ENCODE peak calls at places on chromosomes 2 and 18, in five cellular contexts. I is thoracic aorta, O is right cardiac atrium, W is Peyer's patch, P is OCI-LY7. Q is an unnamed sample. For H3K4me1, the result is how much of the 10 kb centered on the place peaks cover.

GRCh38 chr18:50447102-50447501 is 72.3 kb downstream of the SKA1 start:
- DNase-seq in O (no peak), P (no peak), I (no peak), W (no peak), Q (no peak)

GRCh38 chr18:70578480-70578879 is 289.6 kb downstream of the SOCS6 start:
- DNase-seq in W (no peak), P (no peak), O (peak), I (no peak), Q (no peak)

GRCh38 chr2:68127358-68128242 is 30.1 kb upstream of the PNO1 start:
- DNase-seq in P (peak), W (no peak), O (no peak), I (no peak), Q (no peak)

GRCh38 chr2:85258194-85258605 is 69.6 kb downstream of the TGOLN2 start:
- DNase-seq in W (no peak), I (no peak), P (no peak), O (no peak), Q (no peak)

GRCh38 chr2:239288237-239288636 is 112.6 kb downstream of the HDAC4 start:
- DNase-seq in I (no peak), O (no peak), P (no peak), W (no peak), Q (no peak)

GRCh38 chr2:203758841-203759691 is 52.6 kb downstream of the CD28 start:
- DNase-seq in P (no peak), W (no peak), I (no peak), O (no peak), Q (no peak)

GRCh38 chr2:51953931-51954330 is 922.0 kb upstream of the NRXN1 start:
- DNase-seq in W (no peak), P (no peak), I (no peak), O (no peak), Q (no peak)

GRCh38 chr2:230711224-230711623 is 1.4 kb upstream of the CAB39 start:
- DNase-seq in W (no peak), O (peak), I (no peak), P (no peak), Q (no peak)

GRCh38 chr2:134845719-134846118 is 7.3 kb downstream of the ACMSD start:
- DNase-seq in W (no peak), I (no peak), P (no peak), O (no peak), Q (no peak)

GRCh38 chr2:109013046-109013445 is 24.0 kb upstream of the EDAR start:
- DNase-seq in P (no peak), O (no peak), I (no peak), W (no peak), Q (no peak)

GRCh38 chr2:165827219-165827920 is 33.3 kb upstream of the GALNT3 start:
- DNase-seq in P (no peak), I (no peak), O (no peak), W (no peak), Q (no peak)

GRCh38 chr2:239018291-239019192 is 170.7 kb downstream of the TWIST2 start:
- DNase-seq in P (no peak), W (peak), O (no peak), I (no peak), Q (no peak)

DNA sequence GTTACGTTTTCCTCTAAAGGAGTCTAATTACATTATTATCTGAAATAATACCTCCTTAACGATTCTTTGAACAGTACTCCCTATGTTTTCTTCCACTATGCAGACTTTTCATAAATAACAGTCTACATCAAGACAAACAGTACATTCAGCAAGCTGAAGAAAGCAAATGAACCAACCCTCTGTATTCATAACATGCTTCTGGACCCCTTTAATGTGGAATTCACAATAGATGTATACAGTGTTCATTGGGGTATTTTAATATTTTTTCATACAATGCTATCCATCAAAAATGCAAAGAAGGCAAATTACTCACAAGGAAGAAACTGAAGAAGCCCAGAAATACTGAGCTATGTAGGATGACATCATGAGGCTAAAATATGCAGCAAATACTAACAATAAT is 408.5 kb downstream of the MTX2 start:
- DNase-seq in P (no peak), O (no peak), W (no peak), I (no peak), Q (no peak)
- H3K4me1 ChIP-seq in P (under half), O (under half), W (under half), I (under half), Q (under half)

DNA sequence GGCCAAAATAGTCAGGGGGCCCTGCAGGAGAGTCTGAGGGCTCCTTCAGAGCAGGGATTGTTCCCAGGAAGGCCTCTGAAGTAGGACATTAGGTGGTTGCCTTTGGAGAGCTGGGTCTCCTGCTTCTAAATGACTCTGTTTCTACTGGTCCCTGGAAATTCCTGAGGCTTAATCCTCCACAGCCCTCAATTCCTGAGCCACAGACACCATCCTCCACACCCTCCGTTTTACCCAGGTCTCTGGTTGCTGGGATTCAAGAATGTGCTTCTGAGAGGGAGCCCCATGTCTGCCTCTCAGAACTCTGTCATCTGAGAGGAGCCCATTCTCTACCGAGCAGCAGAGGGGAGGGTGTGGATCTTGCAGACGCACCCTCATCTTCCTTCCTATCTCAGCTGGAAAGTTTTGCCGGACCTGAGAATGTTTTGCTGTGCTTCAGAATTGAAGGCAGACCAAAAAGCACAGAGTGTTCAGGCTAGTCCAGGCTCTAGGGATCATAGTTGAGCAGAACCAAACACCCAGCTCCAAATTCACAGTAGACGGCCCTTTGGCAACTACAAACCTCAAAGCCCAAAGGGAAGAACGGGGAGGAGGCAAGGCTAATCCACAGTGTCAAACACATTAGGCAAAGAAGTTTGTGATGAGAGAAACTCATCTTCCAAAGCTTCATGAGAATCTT is 8.1 kb downstream of the VIT start:
- DNase-seq in O (peak), I (no peak), P (no peak), W (no peak), Q (no peak)
- H3K27ac ChIP-seq in O (peak), I (no peak), P (no peak), W (no peak), Q (no peak)

DNA sequence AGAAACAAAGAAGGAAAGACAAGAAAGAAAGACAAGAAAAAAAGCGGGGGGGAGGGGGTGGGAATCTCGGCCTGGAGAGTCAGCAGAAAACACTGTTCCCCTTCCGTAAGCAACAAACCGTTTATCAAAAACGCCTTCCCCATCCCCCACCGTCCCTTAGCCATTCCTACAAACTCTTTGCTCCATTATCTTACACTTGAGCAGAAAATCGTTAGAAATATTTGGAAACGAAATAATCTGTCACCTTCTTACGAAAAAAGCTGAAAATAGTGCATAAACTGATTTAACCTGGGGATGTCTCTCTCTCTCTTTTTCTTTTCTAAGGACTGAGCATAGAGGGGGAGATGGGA is 3.2 kb downstream of the PTGR3 start:
- DNase-seq in W (no peak), I (no peak), O (no peak), P (no peak), Q (no peak)
- H3K4me1 ChIP-seq in W (under half), I (half or more), O (under half), P (under half), Q (under half)

DNA sequence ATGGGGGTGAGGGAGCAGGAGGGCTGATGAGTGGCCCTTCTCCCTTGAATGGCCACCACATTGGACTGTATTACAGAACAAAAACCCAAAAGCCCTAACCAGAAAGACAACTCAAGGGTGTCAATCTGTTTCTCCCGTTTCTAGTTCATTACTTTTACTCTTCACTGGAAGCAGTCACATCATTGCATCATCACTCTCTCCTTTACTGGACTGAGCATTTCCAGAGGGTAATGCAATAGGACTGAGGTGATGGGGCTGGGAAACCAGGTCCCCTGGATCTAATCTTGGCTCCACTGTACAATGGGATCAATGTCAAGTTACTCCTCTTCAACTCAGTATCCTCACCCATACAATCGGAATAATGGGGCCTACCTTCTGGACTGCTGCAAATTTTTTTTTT is 56.1 kb downstream of the BCL2 start:
- DNase-seq in P (no peak), W (no peak), I (no peak), O (no peak), Q (no peak)
- H3K27ac ChIP-seq in P (no peak), W (no peak), I (peak), O (peak), Q (no peak)

DNA sequence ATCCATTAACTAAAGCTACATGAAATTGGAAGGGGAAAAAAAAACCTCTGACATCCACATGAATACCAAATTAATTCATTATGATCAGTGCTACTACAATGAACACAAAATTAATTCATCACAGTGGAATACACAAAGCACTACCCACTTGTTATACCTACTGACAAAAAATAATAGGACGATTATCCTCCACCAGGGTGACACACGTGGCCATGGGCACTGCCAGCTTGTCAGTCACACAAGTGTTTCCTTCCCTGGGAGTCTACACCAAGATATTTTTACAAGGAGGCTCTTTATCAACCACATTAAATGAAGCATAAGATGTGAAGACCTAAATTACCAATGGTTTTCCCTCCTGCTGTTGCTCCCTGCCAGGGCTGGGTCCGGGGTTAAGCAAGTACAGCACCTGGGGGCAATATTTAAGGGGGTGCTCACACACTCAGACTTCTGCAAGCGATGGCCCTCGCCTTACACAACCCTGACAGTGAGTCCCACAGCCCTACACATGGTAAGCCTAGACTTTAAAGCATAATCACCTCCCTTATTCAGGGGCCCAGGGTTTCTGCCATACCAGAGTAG is 90.1 kb downstream of the TCF4 start:
- DNase-seq in P (no peak), W (no peak), I (no peak), O (no peak), Q (no peak)
- H3K4me1 ChIP-seq in P (under half), W (under half), I (under half), O (under half), Q (under half)

DNA sequence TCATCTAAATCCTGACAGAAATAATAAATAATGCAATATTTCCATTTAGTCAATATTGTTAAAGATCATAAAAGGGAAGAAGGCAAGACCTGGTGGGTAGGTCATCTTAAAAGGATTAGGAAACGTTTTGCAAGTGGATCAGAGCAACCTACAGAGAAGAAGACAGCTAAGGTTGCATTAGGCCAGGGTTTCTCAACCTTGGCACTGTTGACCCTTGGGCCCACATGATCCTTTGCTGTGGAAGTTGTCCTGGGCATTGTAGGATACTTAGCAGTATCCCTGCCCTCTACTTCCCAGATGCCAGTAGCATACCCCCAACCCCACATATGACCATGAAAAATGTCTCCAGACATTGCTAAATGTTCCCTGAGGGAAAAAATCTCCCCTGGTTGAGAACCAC is 55.0 kb downstream of the KLF7 start:
- DNase-seq in W (no peak), P (no peak), I (no peak), O (no peak), Q (no peak)
- H3K27ac ChIP-seq in W (no peak), P (no peak), I (no peak), O (no peak), Q (no peak)

GRCh38 chr2:222884765-222885424 is 24.1 kb downstream of the ACSL3 start:
- DNase-seq in O (no peak), I (no peak), W (no peak), P (no peak), Q (no peak)
- H3K4me1 ChIP-seq in O (under half), I (half or more), W (under half), P (under half), Q (half or more)

GRCh38 chr2:232485757-232486557 is 1.7 kb downstream of the ECEL1 start:
- DNase-seq in I (no peak), W (peak), O (peak), P (no peak), Q (no peak)
- H3K27ac ChIP-seq in I (no peak), W (no peak), O (no peak), P (no peak), Q (no peak)